ENCODE peak calls at places on chromosome 7, in four cellular contexts. Z is activated T-cell treated with anti-CD3 and anti-CD28 coated beads for 1 hour, U is T1000, L is EL. C is an unnamed sample.

GRCh38 chr7:30596043-30596641 is 1.5 kb downstream of the GARS1 start:
- DNase-seq in Z (no peak), U (no peak), L (peak), C (no peak)

GRCh38 chr7:151817315-151817690 is 59.6 kb downstream of the PRKAG2 start:
- DNase-seq in Z (no peak), U (no peak), L (no peak), C (no peak)

GRCh38 chr7:50685445-50686070 is 97.1 kb downstream of the GRB10 start:
- DNase-seq in Z (no peak), U (no peak), L (no peak), C (no peak)

GRCh38 chr7:112411186-112411795 is 39.0 kb upstream of the IFRD1 start:
- DNase-seq in Z (no peak), U (no peak), L (no peak), C (no peak)

GRCh38 chr7:152522551-152522950 is 86.7 kb upstream of the KMT2C start:
- DNase-seq in U (no peak), L (no peak), Z (no peak), C (peak)

GRCh38 chr7:105621617-105622016 is 40.3 kb upstream of the EFCAB10 start:
- DNase-seq in U (no peak), Z (no peak), L (no peak), C (no peak)

GRCh38 chr7:44257618-44258422 is 57.0 kb downstream of the YKT6 start:
- DNase-seq in Z (peak), U (no peak), L (peak), C (peak)

GRCh38 chr7:91940171-91940570 is 491 bp upstream of the AKAP9 start:
- DNase-seq in L (peak), U (no peak), Z (no peak), C (peak)

GRCh38 chr7:253491-254336 is 36.3 kb upstream of the FOXL3 start:
- DNase-seq in Z (no peak), U (no peak), L (no peak), C (no peak)

GRCh38 chr7:79452032-79452494 is 1.4 kb downstream of the MAGI2 start:
- DNase-seq in Z (no peak), L (peak), U (peak), C (no peak)

C was measured in HL-60.